ENCODE peak calls at places on chromosomes 5 and 9, in five cellular contexts. J, E, S, Y and H are unnamed samples. For H3K27me3, the result is how much of the 10 kb centered on the place peaks cover.

GRCh38 chr5:142819816-142820215 is 49.6 kb downstream of the ARHGAP26 start:
- DNase-seq in J (no peak), S (no peak), E (no peak), Y (peak), H (no peak)

GRCh38 chr5:19975795-19976194 is 12.2 kb downstream of the CDH18 start:
- DNase-seq in Y (no peak), J (no peak), E (no peak), S (no peak), H (no peak)

GRCh38 chr9:13962006-13962405 is 351.9 kb downstream of the NFIB start:
- DNase-seq in S (no peak), Y (no peak), E (no peak), J (no peak), H (no peak)

GRCh38 chr5:118553662-118554061 is 434.7 kb downstream of the DTWD2 start:
- DNase-seq in Y (peak), J (no peak), E (no peak), S (peak), H (no peak)

GRCh38 chr9:120655005-120655622 is 59.2 kb downstream of the MEGF9 start:
- DNase-seq in S (no peak), J (no peak), E (no peak), Y (peak), H (no peak)

GRCh38 chr9:74770508-74771261 is 117.0 kb downstream of the TRPM6 start:
- DNase-seq in S (peak), J (peak), E (peak), Y (peak), H (no peak)

GRCh38 chr5:96562614-96563013 is 99.6 kb upstream of the CAST start:
- DNase-seq in S (no peak), Y (peak), E (no peak), J (no peak), H (no peak)

GRCh38 chr9:114382951-114383865 is 4.6 kb downstream of the AKNA start:
- DNase-seq in Y (peak), S (peak), E (peak), J (peak), H (no peak)

GRCh38 chr9:91151014-91151740 is 210.5 kb downstream of the AUH start:
- DNase-seq in Y (peak), E (no peak), S (no peak), J (no peak), H (no peak)

GRCh38 chr5:133783481-133783880 is 171.1 kb upstream of the FSTL4 start:
- DNase-seq in Y (peak), E (no peak), J (no peak), S (no peak), H (no peak)

GRCh38 chr9:89684912-89685636 is 80.3 kb downstream of the GADD45G start:
- DNase-seq in Y (no peak), E (no peak), J (no peak), S (peak), H (no peak)

GRCh38 chr9:97853844-97854695 is 1.0 kb downstream of the FOXE1 start:
- DNase-seq in S (no peak), E (peak), Y (peak), J (peak), H (no peak)

GRCh38 chr9:108789742-108790141 is 66.0 kb downstream of the ACTL7B start:
- DNase-seq in S (no peak), E (no peak), Y (no peak), J (no peak), H (no peak)

GRCh38 chr9:38120961-38121360 is 51.9 kb upstream of the SHB start:
- DNase-seq in Y (no peak), J (no peak), E (no peak), S (no peak), H (no peak)

GRCh38 chr9:135906291-135907005 is 898 bp downstream of the CAMSAP1 start:
- DNase-seq in J (peak), Y (peak), E (peak), S (no peak), H (no peak)

GRCh38 chr5:112024769-112025168 is 267.8 kb upstream of the NREP start:
- DNase-seq in E (no peak), Y (peak), J (no peak), S (no peak), H (no peak)

DNA sequence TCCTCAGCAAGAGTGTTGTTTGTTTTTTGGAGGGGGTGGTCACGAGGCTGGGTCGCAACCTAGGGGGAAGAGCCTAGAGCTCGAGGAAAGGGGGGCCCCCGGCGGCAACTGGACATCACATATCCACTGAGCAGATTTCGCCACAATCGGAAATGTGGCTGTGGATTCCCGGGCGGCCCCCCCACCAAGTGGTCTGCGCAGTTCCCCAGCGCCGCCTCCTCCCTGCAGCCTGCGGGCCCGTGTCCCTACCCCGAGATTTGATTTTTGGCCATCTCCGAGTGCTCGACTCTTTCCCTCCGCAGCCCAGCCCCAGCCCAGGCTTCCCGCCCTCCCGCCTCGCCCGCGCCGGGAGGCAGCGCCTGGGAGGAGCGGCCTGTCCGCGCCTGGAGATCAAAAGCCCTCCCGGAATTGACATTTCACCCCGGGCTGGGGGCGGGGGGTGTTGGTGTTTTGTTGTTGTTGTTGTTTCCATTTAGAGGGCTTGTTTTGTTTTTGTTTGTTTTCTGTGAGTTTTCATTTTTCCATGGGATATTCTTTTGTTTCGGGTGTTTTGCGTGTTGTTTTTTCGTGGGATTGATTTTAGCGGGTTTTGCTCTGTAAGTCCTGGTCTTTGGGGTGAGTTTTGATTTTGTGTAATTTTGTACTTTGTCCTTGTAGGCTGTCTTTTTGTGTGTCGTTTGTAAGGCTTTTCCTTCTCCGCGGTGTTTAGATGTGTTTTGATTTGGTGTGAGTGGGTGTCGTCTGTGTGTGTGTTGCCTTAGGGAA is 1.6 kb upstream of the PAX5 start:
- DNase-seq in Y (no peak), S (no peak), E (peak), J (peak), H (no peak)
- H3K27me3 ChIP-seq in Y (half or more), S (half or more), E (under half), J (half or more), H (half or more)

DNA sequence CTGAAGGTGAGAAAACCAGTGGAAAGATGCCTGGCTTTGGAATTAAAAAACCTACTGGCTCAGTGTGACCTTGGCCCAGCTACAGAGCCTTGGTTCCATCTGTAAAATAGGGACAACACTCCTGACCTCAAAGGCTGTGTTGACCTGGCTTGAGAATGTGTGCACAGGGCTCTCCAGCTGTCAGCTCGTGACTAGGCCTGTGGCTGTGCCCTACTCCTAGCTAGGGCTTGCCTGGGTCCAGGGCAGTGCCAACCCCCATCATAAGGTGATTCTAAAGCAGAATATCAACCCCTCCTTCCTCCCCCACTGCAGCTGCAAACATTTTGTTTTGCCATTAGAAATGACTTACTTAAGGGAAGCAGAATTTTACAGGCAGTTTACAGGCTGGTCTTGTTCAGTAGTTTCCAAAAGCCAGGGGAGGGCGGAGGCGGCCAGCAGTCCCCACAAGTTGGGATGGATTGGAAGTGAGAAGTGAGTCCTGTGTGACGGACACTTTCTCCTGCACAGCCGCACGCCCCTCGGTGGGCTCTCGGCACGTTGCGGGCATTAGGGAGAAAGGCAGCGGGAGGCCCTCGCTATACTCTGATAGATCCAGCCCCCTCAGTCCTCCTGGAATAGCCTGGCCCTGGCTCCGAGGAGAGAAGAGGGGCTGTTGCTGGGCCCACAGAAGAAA is 7.2 kb downstream of the PITX1 start:
- DNase-seq in J (peak), E (peak), S (no peak), Y (no peak), H (no peak)
- H3K27me3 ChIP-seq in J (half or more), E (under half), S (under half), Y (half or more), H (half or more)

GRCh38 chr5:174303437-174304045 is 258.0 kb downstream of the NSG2 start:
- DNase-seq in J (no peak), S (no peak), Y (no peak), E (no peak), H (no peak)

GRCh38 chr5:174301848-174302625 is 256.5 kb downstream of the NSG2 start:
- DNase-seq in S (no peak), E (no peak), J (no peak), Y (no peak), H (no peak)

GRCh38 chr5:174300941-174301761 is 255.6 kb downstream of the NSG2 start:
- DNase-seq in J (peak), S (peak), Y (no peak), E (no peak), H (no peak)

GRCh38 chr5:174305241-174305681 is 259.8 kb downstream of the NSG2 start:
- DNase-seq in E (no peak), Y (no peak), J (no peak), S (no peak), H (no peak)

DNA sequence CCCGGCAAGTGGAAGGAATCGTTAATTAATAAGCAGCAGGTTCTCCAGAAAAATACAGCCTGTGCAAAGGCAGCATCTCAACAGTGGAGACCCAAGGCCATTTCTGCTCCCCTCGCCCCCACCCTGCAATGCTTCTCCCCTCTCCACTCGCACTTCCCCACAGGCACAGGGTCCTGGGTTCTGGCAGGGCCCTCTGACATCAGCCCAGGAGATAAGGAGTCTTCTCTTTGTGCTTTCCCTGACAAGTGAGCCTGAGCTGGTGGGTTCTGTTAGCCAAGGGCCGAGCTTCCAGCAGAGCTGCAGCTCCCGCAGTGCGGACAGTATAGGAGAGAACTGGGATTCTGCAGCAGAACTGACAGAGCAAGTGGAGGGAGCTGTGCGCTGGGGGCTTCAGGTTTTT is 257.5 kb downstream of the NSG2 start:
- DNase-seq in J (peak), E (no peak), S (no peak), Y (no peak), H (no peak)
- H3K27me3 ChIP-seq in J (under half), E (under half), S (under half), Y (under half), H (under half)

GRCh38 chr9:93949694-93950449 is 5.3 kb downstream of the BARX1 start:
- DNase-seq in J (peak), S (no peak), E (no peak), Y (peak), H (no peak)
- H3K27me3 ChIP-seq in J (half or more), S (half or more), E (under half), Y (half or more), H (half or more)

GRCh38 chr5:93915142-93915553 is 173.7 kb upstream of the POU5F2 start:
- DNase-seq in J (peak), S (no peak), Y (peak), E (no peak), H (no peak)
- H3K27me3 ChIP-seq in J (under half), S (under half), Y (under half), E (under half), H (under half)

GRCh38 chr5:43855418-43855817 is 252.4 kb downstream of the NNT start:
- DNase-seq in E (no peak), J (no peak), Y (no peak), S (no peak), H (no peak)

GRCh38 chr5:43859309-43859708 is 256.3 kb downstream of the NNT start:
- DNase-seq in J (no peak), E (no peak), S (no peak), Y (no peak), H (no peak)

GRCh38 chr5:43851741-43852140 is 248.8 kb downstream of the NNT start:
- DNase-seq in E (no peak), J (no peak), S (no peak), Y (no peak), H (no peak)

GRCh38 chr5:43852276-43852675 is 249.3 kb downstream of the NNT start:
- DNase-seq in S (no peak), J (no peak), E (no peak), Y (no peak), H (no peak)

DNA sequence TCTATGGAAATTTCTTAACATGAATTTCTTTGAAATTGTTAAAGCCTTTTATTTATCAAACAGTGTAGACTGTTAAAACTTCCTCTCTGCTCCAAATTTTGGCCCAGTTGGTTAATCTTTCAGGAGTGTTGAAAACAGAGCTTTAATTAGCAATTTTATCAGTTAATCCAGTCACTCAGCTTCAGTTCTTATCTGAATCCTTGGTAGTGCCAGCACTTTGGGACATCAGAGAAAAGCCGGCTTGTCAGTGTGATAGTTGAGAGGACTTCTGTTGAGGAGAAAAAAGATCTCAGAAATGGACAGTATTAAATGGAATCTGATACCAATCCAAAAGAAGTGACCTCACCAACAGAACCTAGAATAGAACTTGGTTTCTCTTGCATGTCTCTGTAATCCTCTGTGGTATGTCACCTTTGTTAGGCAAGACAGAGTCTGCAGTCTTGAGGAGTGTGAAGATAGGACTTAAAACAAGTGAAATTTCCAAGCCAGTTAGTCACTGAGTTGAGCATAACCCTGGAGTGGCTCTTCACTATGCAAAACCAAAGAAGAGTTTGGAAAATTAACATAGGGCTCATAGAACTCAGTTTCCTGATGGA is 251.8 kb downstream of the NNT start:
- DNase-seq in S (no peak), E (no peak), Y (peak), J (peak), H (no peak)
- H3K27me3 ChIP-seq in S (under half), E (under half), Y (under half), J (under half), H (under half)

GRCh38 chr9:128383791-128384190 is 12.6 kb downstream of the URM1 start:
- DNase-seq in Y (no peak), E (no peak), S (no peak), J (no peak), H (no peak)

GRCh38 chr9:128382261-128382660 is 11.1 kb downstream of the URM1 start:
- DNase-seq in J (no peak), E (no peak), Y (no peak), S (no peak), H (no peak)

GRCh38 chr9:128383007-128383753 is 12.0 kb downstream of the URM1 start:
- DNase-seq in E (no peak), S (no peak), Y (no peak), J (peak), H (no peak)

GRCh38 chr9:128384801-128385492 is 13.8 kb downstream of the URM1 start:
- DNase-seq in J (no peak), S (no peak), Y (peak), E (no peak), H (no peak)

GRCh38 chr9:128385493-128386205 is 14.5 kb downstream of the URM1 start:
- DNase-seq in E (no peak), J (no peak), S (no peak), Y (peak), H (no peak)
- H3K27me3 ChIP-seq in E (under half), J (half or more), S (under half), Y (under half), H (under half)

GRCh38 chr5:162283611-162284010 is 216.0 kb downstream of the GABRG2 start:
- DNase-seq in J (no peak), S (no peak), Y (no peak), E (no peak), H (no peak)
- H3K27me3 ChIP-seq in J (under half), S (under half), Y (under half), E (under half), H (under half)